ENCODE peak calls at places on chromosomes 5 and 9, in seven cellular contexts. R is cardiac muscle cell, X is tibial nerve, C is tibial artery, W is H7, P is heart left ventricle, E is HepG2. O is an unnamed sample.

GRCh38 chr5:137440800-137441199 is 58.3 kb downstream of the SPOCK1 start:
- DNase-seq in R (no peak), X (no peak), C (no peak), W (no peak), P (no peak), E (no peak), O (no peak)

GRCh38 chr5:161034456-161034855 is 182.4 kb upstream of the ATP10B start:
- DNase-seq in R (no peak), X (no peak), C (no peak), W (no peak), P (no peak), E (no peak), O (no peak)

GRCh38 chr5:139193928-139194327 is 4.2 kb downstream of the SIL1 start:
- DNase-seq in R (no peak), X (no peak), C (no peak), W (no peak), P (no peak), E (peak; percentile 21), O (no peak)

GRCh38 chr5:130316971-130317421 is 412.7 kb downstream of the CHSY3 start:
- DNase-seq in R (no peak), X (no peak), C (no peak), W (no peak), P (no peak), E (no peak), O (no peak)

GRCh38 chr5:109063223-109063622 is 315.5 kb downstream of the FER start:
- DNase-seq in R (no peak), X (no peak), C (no peak), W (no peak), P (no peak), E (no peak), O (no peak)

GRCh38 chr5:159965031-159965837 is 43.7 kb upstream of the TTC1 start:
- DNase-seq in R (peak; percentile 78), X (no peak), C (no peak), W (peak; percentile 70), P (no peak), E (peak; percentile 20), O (no peak)

GRCh38 chr9:68653141-68653595 is 51.9 kb upstream of the PIP5K1B start:
- DNase-seq in R (no peak), X (no peak), C (no peak), W (no peak), P (no peak), E (no peak), O (no peak)

GRCh38 chr9:89352874-89353649 is 34.8 kb downstream of the SECISBP2 start:
- DNase-seq in R (no peak), X (no peak), C (no peak), W (no peak), P (no peak), E (no peak), O (no peak)

GRCh38 chr5:14675309-14675708 is 10.8 kb downstream of the OTULIN start:
- DNase-seq in R (no peak), X (no peak), C (no peak), W (no peak), P (no peak), E (no peak), O (no peak)

GRCh38 chr5:175840050-175840841 is 31.1 kb upstream of the CPLX2 start:
- DNase-seq in R (no peak), X (no peak), C (no peak), W (peak; percentile 70), P (no peak), E (peak; percentile 39), O (no peak)

GRCh38 chr9:92661761-92662160 is 8.2 kb downstream of the IPPK start:
- DNase-seq in R (no peak), X (no peak), C (no peak), W (no peak), P (no peak), E (no peak), O (no peak)

GRCh38 chr5:112689510-112689909 is 48.2 kb upstream of the APC start:
- DNase-seq in R (no peak), X (no peak), C (no peak), W (no peak), P (no peak), E (no peak), O (no peak)

GRCh38 chr9:129181246-129181645 is 3.2 kb upstream of the IER5L start:
- DNase-seq in R (no peak), X (no peak), C (no peak), W (no peak), P (no peak), E (no peak), O (no peak)

GRCh38 chr5:125602184-125602583 is 821.0 kb upstream of the GRAMD2B start:
- DNase-seq in R (no peak), X (no peak), C (no peak), W (no peak), P (no peak), E (no peak), O (no peak)

GRCh38 chr5:1007681-1008450 is 736 bp upstream of the NKD2 start:
- DNase-seq in R (no peak), X (peak; percentile 8), C (peak; percentile 61), W (no peak), P (peak; percentile 54), E (no peak), O (no peak)

GRCh38 chr5:37867634-37868033 is 27.8 kb upstream of the GDNF start:
- DNase-seq in R (no peak), X (no peak), C (no peak), W (no peak), P (no peak), E (no peak), O (no peak)

GRCh38 chr5:14396071-14396470 is 185.5 kb upstream of the OTULINL start:
- DNase-seq in R (no peak), X (no peak), C (no peak), W (no peak), P (no peak), E (no peak), O (no peak)

DNA sequence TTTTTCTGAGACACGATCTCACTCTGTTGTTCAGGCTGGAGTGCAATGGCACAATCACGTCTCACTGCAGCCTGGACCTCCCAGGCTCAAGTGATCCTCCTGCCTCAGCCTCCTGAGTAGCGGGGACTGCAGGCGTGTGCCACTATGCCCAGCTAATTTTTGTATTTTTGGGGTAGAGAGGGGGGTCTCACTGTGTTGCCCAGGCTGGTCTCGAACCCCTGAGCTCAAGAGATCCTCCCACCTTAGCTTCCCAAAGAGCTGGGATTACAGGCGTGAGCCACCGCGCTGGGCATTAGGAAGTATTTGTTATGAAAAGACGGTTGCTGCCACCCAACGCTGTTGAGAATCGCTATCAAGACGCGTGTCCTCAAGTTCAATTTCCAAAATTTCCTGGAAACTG is 180.9 kb upstream of the TBCA start:
- DNase-seq in R (no peak), X (no peak), C (no peak), W (no peak), P (no peak), E (no peak), O (no peak)
- H3K27me3 ChIP-seq in R (peaks cover 71% of the 10 kb centered on the region), X (peaks cover 38% of the 10 kb centered on the region), C (peaks cover 21% of the 10 kb centered on the region), W (peaks cover 45% of the 10 kb centered on the region), P (peaks cover 23% of the 10 kb centered on the region), E (no peaks in the 10 kb centered on the region), O (peaks cover 23% of the 10 kb centered on the region)

GRCh38 chr5:168788107-168788506 is 208.9 kb upstream of the PANK3 start:
- DNase-seq in R (no peak), X (no peak), C (no peak), W (no peak), P (no peak), E (no peak), O (no peak)

GRCh38 chr5:168790691-168791230 is 211.6 kb upstream of the PANK3 start:
- DNase-seq in R (no peak), X (no peak), C (no peak), W (no peak), P (no peak), E (no peak), O (no peak)

GRCh38 chr5:168788786-168789185 is 209.6 kb upstream of the PANK3 start:
- DNase-seq in R (no peak), X (no peak), C (no peak), W (no peak), P (no peak), E (no peak), O (no peak)

GRCh38 chr5:168792678-168793077 is 213.5 kb upstream of the PANK3 start:
- DNase-seq in R (no peak), X (no peak), C (no peak), W (no peak), P (no peak), E (no peak), O (no peak)

DNA sequence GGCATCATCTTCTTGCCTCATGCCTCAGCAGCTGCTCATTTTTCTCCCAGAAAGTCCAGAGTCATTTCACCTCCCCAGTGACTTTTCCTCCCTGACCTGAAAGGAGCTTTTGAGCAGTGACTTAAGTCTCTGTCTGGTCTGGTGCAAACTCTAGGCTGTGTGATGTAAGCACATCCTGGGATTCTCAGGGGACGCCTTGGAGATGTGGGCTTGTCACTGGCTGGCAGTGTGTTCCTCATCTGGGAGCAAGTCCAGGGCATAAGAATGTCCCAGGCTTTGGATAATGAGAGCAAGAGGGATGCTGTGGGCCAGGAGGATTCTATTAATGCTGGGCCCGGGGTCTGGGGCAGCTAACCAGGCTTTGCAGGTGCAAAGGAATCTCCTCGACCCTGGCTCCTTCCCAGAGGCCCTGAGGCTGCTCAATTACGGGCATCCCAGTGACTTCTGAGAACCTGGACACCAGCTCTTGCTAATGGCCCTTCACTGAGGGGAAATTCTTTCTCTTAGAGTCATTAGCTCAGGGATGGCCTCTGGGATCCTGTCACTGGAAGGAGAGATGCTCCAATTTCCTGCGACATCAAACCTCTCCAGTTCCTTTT is 211.0 kb upstream of the PANK3 start:
- DNase-seq in R (no peak), X (no peak), C (peak; percentile 82), W (no peak), P (no peak), E (no peak), O (no peak)
- H3K27me3 ChIP-seq in R (no peaks in the 10 kb centered on the region), X (no peaks in the 10 kb centered on the region), C (no peaks in the 10 kb centered on the region), W (no peaks in the 10 kb centered on the region), P (no peaks in the 10 kb centered on the region), E (peaks cover 5% of the 10 kb centered on the region), O (no peaks in the 10 kb centered on the region)

DNA sequence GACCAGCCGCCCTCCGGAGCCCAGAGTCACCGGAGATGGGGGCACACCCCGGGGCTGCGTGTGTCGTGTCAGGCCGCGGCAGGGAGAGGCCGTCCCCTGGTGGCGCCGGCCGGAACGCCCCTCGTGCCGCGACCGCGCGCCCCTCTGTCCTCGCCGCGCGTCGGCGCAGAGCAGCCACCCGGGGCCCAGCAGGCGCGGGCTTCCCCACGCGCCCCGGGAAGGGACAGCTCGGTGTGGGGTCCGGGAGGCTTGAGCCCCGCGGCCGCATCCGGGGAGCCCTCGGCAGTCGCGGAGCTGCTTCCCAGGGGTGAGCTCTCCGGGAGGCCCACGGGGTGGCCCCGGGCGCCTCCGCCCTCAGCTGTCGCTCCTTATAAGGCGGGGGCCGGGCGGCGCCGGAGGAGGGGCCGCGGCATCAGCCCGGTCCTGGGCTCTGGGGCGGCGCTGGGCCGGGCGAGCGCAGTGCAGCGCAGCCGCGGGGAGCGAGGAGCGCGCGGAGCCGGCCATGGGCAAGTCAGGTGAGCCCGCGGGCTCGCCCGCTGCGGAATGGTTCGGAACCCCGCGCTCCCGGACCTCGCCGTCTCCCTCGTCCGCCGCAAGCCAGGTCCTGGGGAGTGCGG is at the start of gene GLIPR2:
- DNase-seq in R (peak; percentile 88), X (peak; percentile 64), C (peak; percentile 92), W (peak; percentile 96), P (peak; percentile 91), E (peak; percentile 18), O (peak; percentile 66)
- H3K27me3 ChIP-seq in R (peaks cover 72% of the 10 kb centered on the region), X (no peaks in the 10 kb centered on the region), C (no peaks in the 10 kb centered on the region), W (peaks cover 45% of the 10 kb centered on the region), P (peaks cover 19% of the 10 kb centered on the region), E (peaks cover 17% of the 10 kb centered on the region), O (no peaks in the 10 kb centered on the region)

DNA sequence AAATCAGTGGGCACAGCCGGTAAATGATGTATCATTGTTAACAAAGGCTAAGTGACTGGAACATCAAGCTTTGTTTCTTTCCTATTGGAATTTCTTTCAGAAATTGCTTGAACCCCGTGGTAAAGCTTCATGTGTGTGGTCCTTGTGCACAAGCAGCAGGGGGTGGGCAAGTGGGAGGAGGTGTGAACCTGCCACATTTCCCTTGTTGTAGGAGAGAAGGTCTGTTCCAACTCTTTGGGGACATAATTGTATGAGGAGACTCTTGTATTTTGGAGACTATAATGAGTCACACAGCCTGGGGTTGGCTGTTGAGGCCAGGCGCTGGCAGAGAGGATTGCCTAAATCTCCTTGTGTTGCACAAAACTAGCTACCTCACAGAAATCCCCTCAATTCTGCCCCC is 620.5 kb downstream of the IRX1 start:
- DNase-seq in R (no peak), X (no peak), C (no peak), W (no peak), P (no peak), E (no peak), O (no peak)
- H3K27me3 ChIP-seq in R (no peaks in the 10 kb centered on the region), X (no peaks in the 10 kb centered on the region), C (no peaks in the 10 kb centered on the region), W (peaks cover 3% of the 10 kb centered on the region), P (no peaks in the 10 kb centered on the region), E (no peaks in the 10 kb centered on the region), O (no peaks in the 10 kb centered on the region)

O was measured in CD4-positive, alpha-beta T cell.